ENCODE peak calls at places on chromosomes 7 and 10, in ten cellular contexts. C is cardiac muscle cell; Q is colonic mucosa; J is naive thymus-derived CD4-positive, alpha-beta T cell; N is SK-N-SH; I is GM23338; S is lower lobe of right lung; R is IMR-90; O is endodermal cell; A is heart left ventricle. W is an unnamed sample. For H3K4me1, the result is how much of the 10 kb centered on the place peaks cover.

GRCh38 chr7:18294408-18294807 is 201.1 kb upstream of the HDAC9 start:
- DNase-seq in C (no peak), Q (no peak), J (no peak), N (no peak), I (no peak), S (no peak), R (no peak), O (no peak), A (no peak), W (no peak)

GRCh38 chr7:101576993-101577392 is 52.1 kb downstream of the MYL10 start:
- DNase-seq in C (no peak), Q (no peak), J (no peak), N (no peak), I (peak), S (no peak), R (no peak), O (peak), A (no peak), W (no peak)

GRCh38 chr7:132434041-132434440 is 142.2 kb downstream of the PLXNA4 start:
- DNase-seq in C (no peak), Q (no peak), J (no peak), N (no peak), I (no peak), S (no peak), R (no peak), O (no peak), A (no peak), W (no peak)

GRCh38 chr10:86613905-86614304 is 40.4 kb upstream of the OPN4 start:
- DNase-seq in C (no peak), Q (no peak), J (no peak), N (no peak), I (no peak), S (no peak), R (peak), O (no peak), A (no peak), W (no peak)

GRCh38 chr7:85075864-85076263 is 111.0 kb downstream of the SEMA3D start:
- DNase-seq in C (no peak), Q (no peak), J (no peak), N (no peak), I (no peak), S (no peak), R (no peak), O (no peak), A (no peak), W (no peak)

GRCh38 chr10:49595713-49596492 is 14.2 kb upstream of the SLC18A3 start:
- DNase-seq in C (no peak), Q (no peak), J (no peak), N (no peak), I (no peak), S (no peak), R (peak), O (no peak), A (no peak), W (peak)

GRCh38 chr7:24978837-24979469 is 1.0 kb downstream of the OSBPL3 start:
- DNase-seq in C (peak), Q (no peak), J (peak), N (no peak), I (peak), S (peak), R (no peak), O (peak), A (no peak), W (no peak)

GRCh38 chr7:127557803-127558202 is 27.6 kb downstream of the GCC1 start:
- DNase-seq in C (no peak), Q (no peak), J (no peak), N (no peak), I (no peak), S (no peak), R (no peak), O (no peak), A (no peak), W (no peak)

GRCh38 chr10:93006435-93007039 is 54.1 kb upstream of the CYP26C1 start:
- DNase-seq in C (peak), Q (no peak), J (no peak), N (peak), I (peak), S (no peak), R (peak), O (no peak), A (no peak), W (no peak)

GRCh38 chr7:22452142-22452763 is 47.7 kb downstream of the STEAP1B start:
- DNase-seq in C (peak), Q (peak), J (no peak), N (peak), I (peak), S (peak), R (no peak), O (peak), A (peak), W (no peak)

GRCh38 chr10:13707156-13707881 is 120.6 kb downstream of the PRPF18 start:
- DNase-seq in C (peak), Q (peak), J (peak), N (no peak), I (peak), S (peak), R (peak), O (peak), A (peak), W (peak)

GRCh38 chr7:108257954-108258353 is 127.8 kb upstream of the LAMB4 start:
- DNase-seq in C (no peak), Q (no peak), J (no peak), N (no peak), I (no peak), S (no peak), R (no peak), O (no peak), A (no peak), W (no peak)

GRCh38 chr10:132237871-132238270 is 51.1 kb downstream of the DPYSL4 start:
- DNase-seq in C (no peak), Q (no peak), J (no peak), N (peak), I (no peak), S (no peak), R (no peak), O (no peak), A (no peak), W (no peak)

GRCh38 chr10:132236881-132237280 is 50.1 kb downstream of the DPYSL4 start:
- DNase-seq in C (no peak), Q (no peak), J (no peak), N (no peak), I (no peak), S (no peak), R (no peak), O (no peak), A (no peak), W (no peak)

GRCh38 chr10:132236161-132236560 is 49.4 kb downstream of the DPYSL4 start:
- DNase-seq in C (no peak), Q (no peak), J (peak), N (no peak), I (no peak), S (no peak), R (no peak), O (no peak), A (no peak), W (no peak)

GRCh38 chr10:132238371-132239125 is 51.8 kb downstream of the DPYSL4 start:
- DNase-seq in C (no peak), Q (no peak), J (peak), N (no peak), I (no peak), S (no peak), R (no peak), O (no peak), A (no peak), W (no peak)

GRCh38 chr10:132237396-132237795 is 50.6 kb downstream of the DPYSL4 start:
- DNase-seq in C (no peak), Q (no peak), J (no peak), N (no peak), I (no peak), S (no peak), R (no peak), O (no peak), A (no peak), W (no peak)
- H3K4me1 ChIP-seq in C (under half), Q (under half), J (under half), N (under half), I (under half), S (under half), R (under half), O (under half), A (under half), W (under half)

DNA sequence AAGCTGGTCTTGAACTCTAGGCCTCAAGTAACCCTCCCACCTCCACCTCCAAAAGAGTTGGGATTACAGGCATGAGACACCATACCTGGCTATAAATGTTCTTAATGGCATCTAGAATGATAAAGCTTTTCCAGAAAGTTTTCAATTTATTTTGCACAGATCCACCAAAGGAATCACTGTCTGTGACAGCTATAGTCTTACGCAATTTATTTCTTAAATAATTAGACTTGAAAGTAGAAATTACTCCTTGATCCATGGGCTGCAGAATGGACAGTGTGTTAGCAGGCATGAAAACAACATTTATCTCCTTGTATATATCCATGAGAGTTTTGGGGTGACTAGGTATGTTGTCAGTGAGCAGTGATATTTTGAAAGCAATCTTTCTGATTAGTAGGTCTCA is 33.8 kb downstream of the GALNT11 start:
- DNase-seq in C (no peak), Q (no peak), J (no peak), N (no peak), I (no peak), S (no peak), R (no peak), O (no peak), A (no peak), W (no peak)
- H3K4me3 ChIP-seq in C (no peak), Q (no peak), J (no peak), N (no peak), I (no peak), S (no peak), R (no peak), O (no peak), A (no peak), W (no peak)

DNA sequence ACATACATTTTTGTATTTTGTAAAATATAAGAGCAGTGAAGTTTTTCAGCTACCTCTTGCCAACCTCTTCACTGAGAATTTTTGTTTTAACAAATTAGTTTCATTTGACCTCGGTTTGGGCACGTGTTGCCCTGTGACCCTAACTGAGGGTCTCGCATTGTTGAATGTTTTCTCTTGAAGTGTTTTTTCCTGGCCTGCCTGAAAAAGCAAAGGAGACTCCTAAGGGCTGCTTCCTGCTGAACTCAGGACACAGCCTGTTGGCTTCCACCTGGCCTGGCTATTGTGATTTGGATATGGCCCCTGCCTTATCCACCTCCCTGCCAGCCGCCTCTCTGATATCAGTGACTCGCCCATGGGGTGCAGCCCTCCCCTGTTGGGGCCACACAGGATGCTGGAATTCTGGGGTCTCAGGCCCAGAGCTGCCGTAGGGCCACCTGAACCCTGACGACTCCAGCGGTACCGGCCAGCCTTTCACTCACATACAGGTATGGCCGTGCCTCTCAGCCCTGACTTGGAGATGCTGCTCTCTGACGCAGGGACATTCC is 58.8 kb upstream of the AQP1 start:
- DNase-seq in C (no peak), Q (no peak), J (no peak), N (no peak), I (no peak), S (no peak), R (no peak), O (no peak), A (no peak), W (no peak)
- H3K4me1 ChIP-seq in C (under half), Q (under half), J (under half), N (under half), I (under half), S (under half), R (under half), O (under half), A (under half), W (under half)

GRCh38 chr7:155533120-155533826 is 13.1 kb downstream of the CNPY1 start:
- DNase-seq in C (peak), Q (no peak), J (no peak), N (peak), I (peak), S (no peak), R (no peak), O (peak), A (no peak), W (no peak)
- H3K4me3 ChIP-seq in C (peak), Q (no peak), J (peak), N (peak), I (peak), S (peak), R (no peak), O (peak), A (no peak), W (peak)

DNA sequence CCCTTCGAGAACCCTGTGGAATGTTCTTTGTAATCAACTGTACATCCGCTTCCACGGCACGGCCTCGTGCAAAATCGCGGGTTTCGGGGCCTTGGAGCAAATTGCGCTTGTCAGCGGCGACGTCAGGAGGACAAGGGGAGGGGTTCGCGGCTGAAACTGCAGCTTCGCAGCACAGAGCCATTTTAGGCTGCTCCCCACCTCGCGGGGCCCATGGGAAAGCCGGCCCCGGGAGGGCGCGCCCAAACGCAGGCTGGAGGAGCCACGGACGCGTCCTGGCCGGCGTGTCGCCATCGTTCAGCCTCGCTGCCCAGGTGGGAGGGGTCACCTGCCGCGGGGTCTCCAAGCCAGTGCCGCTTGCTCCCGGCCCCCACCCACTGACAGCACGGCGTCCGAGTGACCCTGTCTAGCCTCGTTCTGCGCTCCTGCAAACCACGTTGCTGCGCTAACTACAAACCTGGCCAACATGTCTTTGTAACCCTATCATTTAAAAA is 2.8 kb downstream of the SFMBT2 start:
- DNase-seq in C (peak), Q (peak), J (peak), N (no peak), I (peak), S (peak), R (no peak), O (peak), A (peak), W (no peak)
- H3K4me1 ChIP-seq in C (under half), Q (under half), J (under half), N (under half), I (under half), S (under half), R (under half), O (under half), A (half or more), W (under half)

DNA sequence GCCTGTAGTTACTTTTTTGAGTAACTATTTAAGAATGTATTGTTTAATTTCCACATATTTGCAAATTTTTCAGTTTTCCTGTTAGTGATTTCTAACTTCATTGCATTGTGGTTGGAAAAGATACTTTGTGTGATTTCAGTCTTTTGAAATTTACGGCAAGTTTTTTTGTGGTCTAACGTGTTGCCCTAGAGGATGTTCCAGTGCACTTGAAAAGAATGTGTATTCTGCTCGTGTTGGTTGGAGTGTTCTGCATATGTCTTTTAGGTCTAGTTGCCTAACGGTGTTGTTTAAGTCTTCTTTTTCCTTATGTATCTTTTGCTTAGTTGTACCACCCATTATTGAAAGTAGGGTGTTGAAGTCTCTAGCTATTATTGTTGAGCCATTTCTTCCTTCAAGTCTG is 59.7 kb downstream of the LCOR start:
- DNase-seq in C (no peak), Q (no peak), J (no peak), N (no peak), I (no peak), S (no peak), R (no peak), O (no peak), A (no peak), W (no peak)
- H3K4me3 ChIP-seq in C (no peak), Q (no peak), J (no peak), N (no peak), I (no peak), S (no peak), R (no peak), O (no peak), A (no peak), W (no peak)

DNA sequence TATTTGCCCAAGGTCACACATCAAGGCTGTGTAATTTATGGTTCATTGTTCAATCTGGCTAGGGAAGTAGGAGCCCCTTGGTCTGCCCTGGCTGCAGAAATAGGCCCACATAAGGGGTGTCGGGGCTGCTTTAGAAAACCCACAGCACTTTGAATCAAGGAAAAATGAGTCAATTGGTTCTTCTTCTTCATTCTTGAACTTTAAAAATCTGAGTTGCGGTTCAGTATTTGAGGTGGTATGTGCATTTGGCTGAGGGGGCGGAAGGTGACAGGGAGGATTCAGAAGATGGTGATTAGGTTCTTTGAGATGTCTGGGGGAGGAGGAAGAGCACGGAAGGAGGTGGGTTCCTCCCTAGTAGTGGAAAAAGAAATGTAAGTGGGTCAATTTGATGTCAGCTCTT is 253.8 kb downstream of the PTEN start:
- DNase-seq in C (no peak), Q (no peak), J (no peak), N (no peak), I (no peak), S (no peak), R (no peak), O (no peak), A (no peak), W (no peak)
- H3K4me1 ChIP-seq in C (under half), Q (under half), J (under half), N (under half), I (under half), S (under half), R (under half), O (under half), A (under half), W (under half)

DNA sequence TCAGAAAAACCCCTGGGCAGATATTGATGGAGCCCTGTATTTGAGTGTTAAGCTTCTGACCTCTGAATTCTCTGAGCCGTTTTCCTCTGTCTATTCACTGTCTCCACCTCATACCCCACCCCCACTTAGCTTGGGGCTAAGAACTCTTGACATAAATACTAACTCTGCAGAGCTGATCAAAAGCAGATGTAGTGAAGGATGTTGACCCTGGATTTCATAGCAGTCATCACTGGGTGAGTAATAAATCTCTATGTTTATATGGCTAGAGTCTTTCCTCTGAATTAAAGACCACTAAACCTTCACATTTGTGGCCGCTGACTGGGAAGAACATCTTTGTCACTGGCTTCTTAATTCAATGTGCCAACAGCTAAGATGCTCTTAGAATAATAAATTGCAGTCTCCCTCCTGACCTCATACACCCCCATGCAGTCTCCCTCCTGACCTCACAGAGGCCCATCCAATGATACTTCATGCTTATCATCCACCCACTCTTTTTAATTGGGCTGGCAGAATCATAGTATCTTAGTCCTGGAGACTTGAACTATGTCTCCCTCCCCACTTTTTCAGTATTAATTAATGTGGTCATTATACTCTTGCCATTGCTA is 78.0 kb upstream of the MACROH2A2 start:
- DNase-seq in C (peak), Q (no peak), J (no peak), N (peak), I (no peak), S (no peak), R (peak), O (no peak), A (no peak), W (no peak)
- H3K4me3 ChIP-seq in C (no peak), Q (no peak), J (no peak), N (no peak), I (no peak), S (no peak), R (no peak), O (no peak), A (no peak), W (no peak)

GRCh38 chr7:2508327-2509231 is 11.0 kb upstream of the LFNG start:
- DNase-seq in C (no peak), Q (peak), J (peak), N (no peak), I (no peak), S (peak), R (peak), O (peak), A (peak), W (no peak)
- H3K4me1 ChIP-seq in C (under half), Q (under half), J (half or more), N (under half), I (under half), S (half or more), R (under half), O (under half), A (half or more), W (under half)